ENCODE peak calls at places on chromosomes 3 and 15, in five cellular contexts. I is psoas muscle, G is left colon, N is GM12865, O is GM12892. M is an unnamed sample.

GRCh38 chr15:92324036-92324963 is 69.4 kb upstream of the ST8SIA2 start:
- DNase-seq in I (no peak), G (no peak), N (no peak), O (no peak), M (no peak)

GRCh38 chr15:55917881-55918296 is 75.5 kb downstream of the NEDD4 start:
- DNase-seq in I (no peak), G (no peak), N (peak), O (no peak), M (no peak)

GRCh38 chr3:71185733-71186455 is 397.6 kb downstream of the FOXP1 start:
- DNase-seq in I (no peak), G (no peak), N (no peak), O (no peak), M (no peak)

GRCh38 chr3:190786898-190787297 is 75.6 kb downstream of the GMNC start:
- DNase-seq in I (no peak), G (no peak), N (no peak), O (no peak), M (no peak)

GRCh38 chr3:61857297-61857696 is 295.9 kb downstream of the PTPRG start:
- DNase-seq in I (no peak), G (no peak), N (no peak), O (no peak), M (no peak)

GRCh38 chr3:64945171-64945684 is 257.4 kb upstream of the ADAMTS9 start:
- DNase-seq in I (peak), G (no peak), N (no peak), O (no peak), M (no peak)

GRCh38 chr3:114178770-114179368 is at the start of gene DRD3:
- DNase-seq in I (no peak), G (no peak), N (peak), O (no peak), M (no peak)

GRCh38 chr3:183208260-183208659 is 44.8 kb upstream of the B3GNT5 start:
- DNase-seq in I (no peak), G (no peak), N (no peak), O (no peak), M (no peak)